ENCODE peak calls at places on chromosomes 13 and 19, in five cellular contexts. D is fibroblast of the aortic adventitia, A is ascending aorta, I is activated B cell treated with CpG ODN at 0.5 μM for 24 hours, O is fibroblast of pulmonary artery. M is an unnamed sample.

GRCh38 chr19:7194566-7194965 is 99.6 kb downstream of the INSR start:
- DNase-seq in D (no peak), A (no peak), I (no peak), O (no peak), M (no peak)

GRCh38 chr13:79485014-79485441 is 4.1 kb downstream of the NDFIP2 start:
- DNase-seq in D (peak), A (no peak), I (no peak), O (peak), M (no peak)

GRCh38 chr19:49058592-49058991 is 1.0 kb upstream of the CGB7 start:
- DNase-seq in D (peak), A (no peak), I (no peak), O (no peak), M (no peak)

GRCh38 chr19:50325310-50326100 is 3.7 kb downstream of the KCNC3 start:
- DNase-seq in D (peak), A (no peak), I (peak), O (peak), M (peak)

GRCh38 chr19:21022996-21023395 is 2.5 kb downstream of the ZNF430 start:
- DNase-seq in D (peak), A (no peak), I (no peak), O (peak), M (no peak)

GRCh38 chr13:70203661-70204229 is 95.5 kb upstream of the KLHL1 start:
- DNase-seq in D (no peak), A (no peak), I (no peak), O (no peak), M (no peak)

GRCh38 chr19:7912697-7913564 is 1.7 kb upstream of the TGFBR3L start:
- DNase-seq in D (no peak), A (no peak), I (no peak), O (no peak), M (peak)

GRCh38 chr13:106570354-106570822 is 2.5 kb upstream of the ARGLU1 start:
- DNase-seq in D (peak), A (peak), I (peak), O (peak), M (no peak)

GRCh38 chr13:22103046-22103445 is 432.2 kb downstream of the FGF9 start:
- DNase-seq in D (peak), A (no peak), I (no peak), O (no peak), M (no peak)

GRCh38 chr19:5287066-5287465 is 53.5 kb downstream of the PTPRS start:
- DNase-seq in D (no peak), A (no peak), I (no peak), O (no peak), M (no peak)

GRCh38 chr19:43437712-43438111 is 23.0 kb downstream of the TEX101 start:
- DNase-seq in D (no peak), A (no peak), I (no peak), O (no peak), M (no peak)

GRCh38 chr19:49558591-49558990 is 21.8 kb downstream of the NOSIP start:
- DNase-seq in D (no peak), A (no peak), I (no peak), O (no peak), M (no peak)

GRCh38 chr19:49638360-49638759 is 1.6 kb downstream of the RRAS start:
- DNase-seq in D (peak), A (no peak), I (no peak), O (peak), M (no peak)

GRCh38 chr19:28217064-28217463 is 995.9 kb downstream of the UQCRFS1 start:
- DNase-seq in D (no peak), A (no peak), I (no peak), O (no peak), M (no peak)
- TF ChIP-seq CTCF in D (no peak), A (no peak), I (no peak), O (no peak), M (peak)

GRCh38 chr13:91078093-91078679 is 269.3 kb upstream of the MIR17HG start:
- DNase-seq in D (no peak), A (no peak), I (no peak), O (peak), M (no peak)
- TF ChIP-seq CTCF in D (no peak), A (peak), I (no peak), O (peak), M (peak)

GRCh38 chr19:16023558-16023915 is 52.8 kb upstream of the TPM4 start:
- DNase-seq in D (no peak), A (no peak), I (no peak), O (no peak), M (no peak)

GRCh38 chr19:16026756-16027155 is 49.5 kb upstream of the TPM4 start:
- DNase-seq in D (no peak), A (no peak), I (no peak), O (no peak), M (no peak)

GRCh38 chr19:16026131-16026530 is 50.2 kb upstream of the TPM4 start:
- DNase-seq in D (no peak), A (no peak), I (no peak), O (no peak), M (no peak)

GRCh38 chr19:16024266-16025107 is 51.8 kb upstream of the TPM4 start:
- DNase-seq in D (no peak), A (no peak), I (no peak), O (no peak), M (no peak)

GRCh38 chr19:16025108-16026101 is 50.9 kb upstream of the TPM4 start:
- DNase-seq in D (peak), A (no peak), I (no peak), O (peak), M (no peak)
- TF ChIP-seq CTCF in D (peak), A (peak), I (no peak), O (peak), M (peak)

GRCh38 chr13:100573121-100573520 is 15.5 kb downstream of the GGACT start:
- DNase-seq in D (peak), A (no peak), I (peak), O (peak), M (no peak)
- TF ChIP-seq CTCF in D (peak), A (peak), I (peak), O (peak), M (peak)

DNA sequence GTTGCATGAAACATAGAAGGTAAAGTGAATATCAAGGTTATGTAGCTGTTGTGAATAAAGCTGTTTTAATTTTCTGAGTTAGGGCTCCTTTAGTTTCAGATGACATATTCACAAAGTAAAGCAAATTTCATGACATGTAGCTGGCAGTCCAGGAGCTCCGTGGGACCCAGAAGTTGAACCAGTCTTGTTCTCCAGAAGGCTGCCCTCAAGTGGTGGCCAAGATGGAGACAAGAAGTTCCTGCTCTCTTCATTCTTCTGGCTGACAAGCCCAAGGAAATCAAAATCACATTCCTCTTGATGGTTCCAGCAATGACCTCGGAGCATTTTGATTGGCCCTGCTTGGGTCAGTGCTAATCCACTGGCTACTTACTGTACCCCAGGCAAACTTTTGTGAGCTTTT is 128.7 kb downstream of the LIG4 start:
- DNase-seq in D (no peak), A (no peak), I (no peak), O (peak), M (no peak)
- TF ChIP-seq CTCF in D (no peak), A (no peak), I (no peak), O (peak), M (peak)

GRCh38 chr19:14434543-14435319 is 1.6 kb downstream of the PKN1 start:
- DNase-seq in D (peak), A (peak), I (no peak), O (peak), M (no peak)

GRCh38 chr19:14435320-14436050 is 2.4 kb downstream of the PKN1 start:
- DNase-seq in D (no peak), A (no peak), I (no peak), O (no peak), M (no peak)

GRCh38 chr19:14432817-14433453 is at the start of gene PKN1:
- DNase-seq in D (no peak), A (no peak), I (peak), O (peak), M (no peak)

GRCh38 chr19:14434157-14434501 is 1.0 kb downstream of the PKN1 start:
- DNase-seq in D (no peak), A (no peak), I (no peak), O (no peak), M (no peak)

DNA sequence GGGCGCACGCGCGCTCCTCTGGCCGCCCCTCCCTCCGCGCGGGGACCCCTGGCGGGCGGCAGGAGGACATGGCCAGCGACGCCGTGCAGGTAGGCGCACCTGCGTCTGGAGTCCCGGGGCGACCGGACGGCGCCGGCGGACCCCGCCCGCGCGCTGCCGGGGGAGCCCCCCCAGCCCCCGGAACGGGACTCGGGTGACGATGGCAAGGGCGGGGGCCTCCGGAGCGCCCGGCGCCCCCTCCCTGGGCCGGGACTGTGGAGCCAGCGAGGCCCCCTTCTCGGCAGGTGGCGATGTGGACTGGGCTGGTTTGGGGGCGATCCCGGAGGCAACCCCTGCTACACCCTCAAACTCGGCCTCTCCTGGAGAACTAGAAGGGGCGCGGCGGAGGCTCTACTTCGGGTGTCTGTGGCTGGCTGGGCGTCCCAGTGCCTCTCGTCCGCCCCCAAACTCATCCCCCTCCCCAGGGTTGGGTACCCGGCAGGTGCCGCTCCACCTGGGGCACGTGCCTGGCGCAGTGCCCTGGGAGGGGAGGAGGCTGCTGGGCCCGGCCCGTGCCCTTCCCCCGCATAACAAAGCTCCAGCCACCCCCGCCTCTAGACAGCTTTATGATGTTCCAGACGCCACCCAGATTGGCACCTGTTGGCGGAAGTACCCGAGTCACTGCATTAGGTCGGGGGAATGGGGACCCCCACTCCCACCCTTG is 499 bp downstream of the PKN1 start:
- DNase-seq in D (no peak), A (no peak), I (peak), O (no peak), M (no peak)
- TF ChIP-seq CTCF in D (no peak), A (no peak), I (no peak), O (no peak), M (peak)

GRCh38 chr19:14089412-14089661 is 1.2 kb downstream of the SAMD1 start:
- DNase-seq in D (peak), A (no peak), I (no peak), O (peak), M (no peak)
- TF ChIP-seq CTCF in D (peak), A (no peak), I (no peak), O (no peak), M (peak)

DNA sequence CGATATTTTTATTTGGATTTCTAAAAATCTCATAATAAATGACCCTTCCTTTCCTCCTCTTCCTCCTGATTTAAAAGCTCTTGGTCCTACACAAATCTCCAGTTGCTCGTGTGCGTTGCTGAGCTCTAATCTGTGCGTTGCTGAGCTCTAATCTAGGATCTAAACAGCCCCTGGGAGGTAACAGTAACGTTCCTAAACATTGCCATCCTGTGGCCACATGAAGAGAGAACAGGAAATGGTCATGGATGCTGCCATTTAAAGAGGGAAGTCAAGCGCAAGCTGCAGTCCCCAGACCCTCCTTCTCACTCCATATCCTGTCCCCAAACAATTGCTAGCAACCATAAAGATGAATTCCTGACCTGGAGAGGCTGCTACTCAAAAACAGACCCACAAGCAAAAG is 170.8 kb downstream of the NUFIP1 start:
- DNase-seq in D (no peak), A (no peak), I (no peak), O (peak), M (no peak)
- TF ChIP-seq CTCF in D (no peak), A (peak), I (no peak), O (peak), M (peak)

GRCh38 chr13:105050696-105051095 is 1484.8 kb downstream of the EFNB2 start:
- DNase-seq in D (no peak), A (no peak), I (no peak), O (peak), M (no peak)
- TF ChIP-seq CTCF in D (no peak), A (no peak), I (no peak), O (no peak), M (no peak)

M was measured in type B pancreatic cell.